ENCODE peak calls at places on chromosomes 16 and 17, in five cellular contexts. E is cardiac fibroblast, B is M059J, F is suprapubic skin, H is uterus. C is an unnamed sample.

GRCh38 chr17:42166196-42166763 is 11.5 kb upstream of the RAB5C start:
- DNase-seq in E (no peak), F (no peak), H (no peak), B (no peak), C (no peak)

GRCh38 chr17:4186244-4186920 is 43.4 kb downstream of the CYB5D2 start:
- DNase-seq in H (peak), B (no peak), F (peak), E (no peak), C (peak)

GRCh38 chr16:86216591-86216990 is 293.7 kb upstream of the FOXF1 start:
- DNase-seq in E (no peak), F (no peak), B (no peak), H (no peak), C (peak)

GRCh38 chr16:67490330-67491096 is 7.2 kb upstream of the AGRP start:
- DNase-seq in H (no peak), E (peak), F (no peak), B (no peak), C (no peak)

GRCh38 chr16:25978227-25978626 is 286.5 kb downstream of the HS3ST4 start:
- DNase-seq in E (no peak), H (no peak), B (no peak), F (no peak), C (no peak)

GRCh38 chr17:61574542-61575351 is 16.3 kb downstream of the NACA2 start:
- DNase-seq in H (no peak), E (peak), F (no peak), B (peak), C (no peak)

GRCh38 chr17:82097187-82097918 is 683 bp downstream of the FASN start:
- DNase-seq in E (peak), H (peak), B (peak), F (no peak), C (no peak)

GRCh38 chr17:80618304-80618703 is 73.7 kb downstream of the RPTOR start:
- DNase-seq in E (no peak), B (no peak), H (no peak), F (no peak), C (no peak)

GRCh38 chr16:85055503-85056210 is 28.1 kb downstream of the KIAA0513 start:
- DNase-seq in H (peak), F (no peak), B (peak), E (peak), C (no peak)

GRCh38 chr16:68072038-68072695 is 13.0 kb upstream of the NFATC3 start:
- DNase-seq in F (no peak), H (peak), B (peak), E (peak), C (peak)

GRCh38 chr16:89556750-89557149 is 3.7 kb upstream of the RPL13 start:
- DNase-seq in E (no peak), F (no peak), B (no peak), H (no peak), C (no peak)

C was measured in mesenteric fat pad.